ENCODE peak calls at places on chromosomes 13 and 19, in six cellular contexts. One of them, this sample, is unnamed.

GRCh38 chr13:112251930-112252585 is 124.1 kb upstream of the SPACA7 start:
- DNase-seq in neuronal stem cell: no peak
- DNase-seq in mesenchymal stem cell: no peak
- DNase-seq in trophoblast cell: no peak
- DNase-seq in H1: no peak
- DNase-seq in H9: no peak
- DNase-seq in this sample: no peak

GRCh38 chr19:16581971-16582343 is 9.7 kb upstream of the SLC35E1 start:
- DNase-seq in trophoblast cell: peak
- DNase-seq in mesenchymal stem cell: no peak
- DNase-seq in H1: no peak
- DNase-seq in H9: no peak
- DNase-seq in neuronal stem cell: no peak
- DNase-seq in this sample: peak

GRCh38 chr19:861756-862528 is 2.5 kb downstream of the CFD start:
- DNase-seq in H9: peak
- DNase-seq in mesenchymal stem cell: peak
- DNase-seq in neuronal stem cell: peak
- DNase-seq in trophoblast cell: peak
- DNase-seq in H1: peak
- DNase-seq in this sample: no peak

GRCh38 chr19:5691930-5692784 is 2.1 kb downstream of the RPL36 start:
- DNase-seq in trophoblast cell: no peak
- DNase-seq in H9: peak
- DNase-seq in mesenchymal stem cell: peak
- DNase-seq in neuronal stem cell: no peak
- DNase-seq in H1: no peak
- DNase-seq in this sample: peak

GRCh38 chr19:15471639-15472101 is 7.3 kb upstream of the RASAL3 start:
- DNase-seq in trophoblast cell: no peak
- DNase-seq in H1: no peak
- DNase-seq in neuronal stem cell: no peak
- DNase-seq in mesenchymal stem cell: no peak
- DNase-seq in H9: peak
- DNase-seq in this sample: no peak

GRCh38 chr19:662207-662961 is 630 bp downstream of the RNF126 start:
- DNase-seq in H1: no peak
- DNase-seq in mesenchymal stem cell: peak
- DNase-seq in trophoblast cell: no peak
- DNase-seq in neuronal stem cell: no peak
- DNase-seq in H9: no peak
- DNase-seq in this sample: peak

GRCh38 chr13:74067818-74068217 is 66.4 kb downstream of the KLF12 start:
- DNase-seq in neuronal stem cell: no peak
- DNase-seq in mesenchymal stem cell: peak
- DNase-seq in H9: no peak
- DNase-seq in trophoblast cell: peak
- DNase-seq in H1: no peak
- DNase-seq in this sample: peak

GRCh38 chr19:18091217-18091608 is 4.5 kb upstream of the IL12RB1 start:
- DNase-seq in H9: no peak
- DNase-seq in neuronal stem cell: no peak
- DNase-seq in H1: no peak
- DNase-seq in trophoblast cell: no peak
- DNase-seq in mesenchymal stem cell: no peak
- DNase-seq in this sample: no peak

GRCh38 chr13:37418490-37418889 is 180.1 kb downstream of the POSTN start:
- DNase-seq in H1: no peak
- DNase-seq in H9: no peak
- DNase-seq in trophoblast cell: no peak
- DNase-seq in neuronal stem cell: no peak
- DNase-seq in mesenchymal stem cell: peak
- DNase-seq in this sample: peak

GRCh38 chr13:112174476-112175110 is 107.6 kb downstream of the SOX1 start:
- DNase-seq in H9: no peak
- DNase-seq in trophoblast cell: no peak
- DNase-seq in mesenchymal stem cell: no peak
- DNase-seq in H1: no peak
- DNase-seq in neuronal stem cell: no peak
- DNase-seq in this sample: no peak

GRCh38 chr19:10812902-10813404 is 23.1 kb downstream of the TMED1 start:
- DNase-seq in H1: no peak
- DNase-seq in H9: no peak
- DNase-seq in trophoblast cell: peak
- DNase-seq in neuronal stem cell: no peak
- DNase-seq in mesenchymal stem cell: peak
- DNase-seq in this sample: peak

GRCh38 chr13:109955598-109955997 is 169.2 kb upstream of the IRS2 start:
- DNase-seq in mesenchymal stem cell: peak
- DNase-seq in H9: no peak
- DNase-seq in H1: no peak
- DNase-seq in neuronal stem cell: no peak
- DNase-seq in trophoblast cell: no peak
- DNase-seq in this sample: peak

GRCh38 chr13:35379663-35380062 is 96.8 kb downstream of the MAB21L1 start:
- DNase-seq in neuronal stem cell: no peak
- DNase-seq in mesenchymal stem cell: no peak
- DNase-seq in H9: no peak
- DNase-seq in H1: no peak
- DNase-seq in trophoblast cell: no peak
- DNase-seq in this sample: no peak
- H4K91ac ChIP-seq in neuronal stem cell: no peak
- H4K91ac ChIP-seq in mesenchymal stem cell: no peak
- H4K91ac ChIP-seq in H9: no peak
- H4K91ac ChIP-seq in H1: no peak
- H4K91ac ChIP-seq in trophoblast cell: no peak
- H4K91ac ChIP-seq in this sample: no peak

DNA sequence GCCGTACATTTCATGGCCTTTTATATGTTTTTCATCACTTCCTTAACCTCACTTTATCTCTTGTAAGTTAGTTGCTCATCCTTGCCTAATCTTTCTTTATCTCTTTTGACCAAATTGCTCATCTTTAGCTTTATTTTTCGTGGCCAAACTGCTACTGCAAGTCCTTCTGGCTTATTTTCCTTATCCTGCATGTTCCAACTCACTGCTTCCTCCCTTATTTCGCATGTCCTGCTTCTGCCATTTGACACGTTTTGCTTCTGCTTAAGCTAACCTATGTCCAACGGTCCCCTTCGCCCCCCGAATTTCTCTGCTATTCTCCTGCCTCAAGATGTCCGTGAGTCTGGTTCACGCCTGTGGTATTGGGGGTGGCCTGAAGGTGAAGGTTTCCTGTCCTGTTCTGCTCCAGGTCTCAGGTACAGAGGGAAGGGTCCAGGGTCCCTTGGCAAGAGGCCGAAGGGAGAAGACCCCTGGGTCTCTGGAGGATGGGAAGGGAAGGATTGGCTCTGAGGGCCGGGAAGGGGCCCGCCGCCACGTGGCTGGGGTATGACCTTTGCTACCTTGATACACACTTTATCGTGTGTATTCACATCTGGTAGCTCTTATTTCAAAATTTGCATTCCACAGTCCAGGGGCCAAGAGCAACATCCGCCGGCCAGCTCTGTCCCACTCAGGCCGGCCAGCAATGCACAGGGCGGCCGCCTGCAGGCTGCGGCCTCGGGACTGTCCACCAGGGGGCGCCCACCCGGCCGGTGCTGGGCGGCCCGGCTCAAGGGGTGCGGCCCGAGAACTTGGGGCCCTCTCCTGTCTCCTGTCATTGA is 2.9 kb upstream of the C19orf85 start:
- DNase-seq in trophoblast cell: no peak
- DNase-seq in H9: peak
- DNase-seq in H1: no peak
- DNase-seq in neuronal stem cell: no peak
- DNase-seq in mesenchymal stem cell: peak
- DNase-seq in this sample: peak
- H4K91ac ChIP-seq in trophoblast cell: no peak
- H4K91ac ChIP-seq in H9: no peak
- H4K91ac ChIP-seq in H1: peak
- H4K91ac ChIP-seq in neuronal stem cell: no peak
- H4K91ac ChIP-seq in mesenchymal stem cell: no peak
- H4K91ac ChIP-seq in this sample: peak

GRCh38 chr13:75485286-75486062 is 3.5 kb upstream of the TBC1D4 start:
- DNase-seq in H9: no peak
- DNase-seq in mesenchymal stem cell: peak
- DNase-seq in trophoblast cell: no peak
- DNase-seq in neuronal stem cell: no peak
- DNase-seq in H1: no peak
- DNase-seq in this sample: peak
- H4K91ac ChIP-seq in H9: no peak
- H4K91ac ChIP-seq in mesenchymal stem cell: no peak
- H4K91ac ChIP-seq in trophoblast cell: no peak
- H4K91ac ChIP-seq in neuronal stem cell: no peak
- H4K91ac ChIP-seq in H1: no peak
- H4K91ac ChIP-seq in this sample: no peak

GRCh38 chr19:35657904-35658700 is 8.2 kb upstream of the UPK1A start:
- DNase-seq in neuronal stem cell: no peak
- DNase-seq in mesenchymal stem cell: no peak
- DNase-seq in H9: no peak
- DNase-seq in trophoblast cell: no peak
- DNase-seq in H1: no peak
- DNase-seq in this sample: no peak

GRCh38 chr19:35663981-35664380 is 2.3 kb upstream of the UPK1A start:
- DNase-seq in mesenchymal stem cell: no peak
- DNase-seq in H1: no peak
- DNase-seq in neuronal stem cell: no peak
- DNase-seq in trophoblast cell: peak
- DNase-seq in H9: no peak
- DNase-seq in this sample: no peak

GRCh38 chr19:35665157-35665556 is 1.2 kb upstream of the UPK1A start:
- DNase-seq in mesenchymal stem cell: no peak
- DNase-seq in H1: no peak
- DNase-seq in H9: no peak
- DNase-seq in trophoblast cell: no peak
- DNase-seq in neuronal stem cell: no peak
- DNase-seq in this sample: no peak

GRCh38 chr19:35665604-35666003 is 713 bp upstream of the UPK1A start:
- DNase-seq in trophoblast cell: no peak
- DNase-seq in H9: no peak
- DNase-seq in neuronal stem cell: no peak
- DNase-seq in H1: no peak
- DNase-seq in mesenchymal stem cell: no peak
- DNase-seq in this sample: no peak

DNA sequence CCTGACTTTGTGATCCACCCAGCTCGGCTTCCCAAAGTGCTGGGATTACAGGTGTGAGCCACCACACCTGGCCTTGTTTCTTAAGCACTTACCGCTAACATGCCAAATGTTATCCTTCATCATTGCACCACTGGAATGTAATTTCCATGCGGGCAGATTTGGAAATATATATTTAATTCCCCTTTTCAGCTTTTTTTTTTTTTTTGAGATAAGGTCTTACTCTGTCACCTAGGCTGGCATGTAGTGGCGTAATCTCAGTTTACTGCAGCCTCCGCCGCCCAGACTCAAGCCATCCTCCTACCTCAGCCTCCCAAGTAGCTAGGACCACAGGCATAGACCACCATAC is 4.3 kb upstream of the UPK1A start:
- DNase-seq in H1: no peak
- DNase-seq in H9: no peak
- DNase-seq in trophoblast cell: peak
- DNase-seq in mesenchymal stem cell: no peak
- DNase-seq in neuronal stem cell: no peak
- DNase-seq in this sample: no peak
- H4K91ac ChIP-seq in H1: no peak
- H4K91ac ChIP-seq in H9: no peak
- H4K91ac ChIP-seq in trophoblast cell: no peak
- H4K91ac ChIP-seq in mesenchymal stem cell: no peak
- H4K91ac ChIP-seq in neuronal stem cell: no peak
- H4K91ac ChIP-seq in this sample: no peak

GRCh38 chr13:27476943-27477681 is 26.7 kb upstream of the MTIF3 start:
- DNase-seq in mesenchymal stem cell: peak
- DNase-seq in H1: no peak
- DNase-seq in H9: no peak
- DNase-seq in neuronal stem cell: no peak
- DNase-seq in trophoblast cell: no peak
- DNase-seq in this sample: peak

GRCh38 chr13:27474751-27475268 is 24.4 kb upstream of the MTIF3 start:
- DNase-seq in mesenchymal stem cell: no peak
- DNase-seq in neuronal stem cell: no peak
- DNase-seq in trophoblast cell: no peak
- DNase-seq in H1: no peak
- DNase-seq in H9: no peak
- DNase-seq in this sample: no peak

GRCh38 chr13:27472941-27473340 is 22.6 kb upstream of the MTIF3 start:
- DNase-seq in H1: no peak
- DNase-seq in neuronal stem cell: no peak
- DNase-seq in trophoblast cell: no peak
- DNase-seq in mesenchymal stem cell: no peak
- DNase-seq in H9: no peak
- DNase-seq in this sample: no peak

GRCh38 chr13:27470042-27470830 is 19.9 kb upstream of the MTIF3 start:
- DNase-seq in mesenchymal stem cell: no peak
- DNase-seq in H1: no peak
- DNase-seq in H9: no peak
- DNase-seq in trophoblast cell: no peak
- DNase-seq in neuronal stem cell: no peak
- DNase-seq in this sample: no peak

GRCh38 chr13:27472441-27472840 is 22.1 kb upstream of the MTIF3 start:
- DNase-seq in H9: no peak
- DNase-seq in H1: no peak
- DNase-seq in mesenchymal stem cell: no peak
- DNase-seq in neuronal stem cell: no peak
- DNase-seq in trophoblast cell: no peak
- DNase-seq in this sample: no peak
- H4K91ac ChIP-seq in H9: no peak
- H4K91ac ChIP-seq in H1: no peak
- H4K91ac ChIP-seq in mesenchymal stem cell: no peak
- H4K91ac ChIP-seq in neuronal stem cell: no peak
- H4K91ac ChIP-seq in trophoblast cell: no peak
- H4K91ac ChIP-seq in this sample: no peak

This sample was measured in IMR-90.